ENCODE peak calls at places on chromosomes 7 and 10, in eight cellular contexts. One of them, this sample, is unnamed.

GRCh38 chr7:92720604-92721350 is 115.6 kb downstream of the CDK6 start:
- DNase-seq in A549: no peak
- DNase-seq in sigmoid colon: no peak
- DNase-seq in suprapubic skin: no peak
- DNase-seq in Peyer's patch: no peak
- DNase-seq in IMR-90: no peak
- DNase-seq in transverse colon: no peak
- DNase-seq in breast epithelium: no peak
- DNase-seq in this sample: no peak

GRCh38 chr10:62017141-62017870 is 115.8 kb downstream of the ARID5B start:
- DNase-seq in A549: no peak
- DNase-seq in sigmoid colon: no peak
- DNase-seq in suprapubic skin: no peak
- DNase-seq in Peyer's patch: no peak
- DNase-seq in IMR-90: no peak
- DNase-seq in transverse colon: no peak
- DNase-seq in breast epithelium: no peak
- DNase-seq in this sample: no peak

GRCh38 chr7:142006577-142006976 is 10.9 kb downstream of the MGAM start:
- DNase-seq in A549: no peak
- DNase-seq in sigmoid colon: no peak
- DNase-seq in suprapubic skin: no peak
- DNase-seq in Peyer's patch: no peak
- DNase-seq in IMR-90: no peak
- DNase-seq in transverse colon: no peak
- DNase-seq in breast epithelium: no peak
- DNase-seq in this sample: no peak

GRCh38 chr10:112161757-112162518 is 21.6 kb downstream of the GPAM start:
- DNase-seq in A549: no peak
- DNase-seq in sigmoid colon: no peak
- DNase-seq in suprapubic skin: no peak
- DNase-seq in Peyer's patch: no peak
- DNase-seq in IMR-90: no peak
- DNase-seq in transverse colon: no peak
- DNase-seq in breast epithelium: no peak
- DNase-seq in this sample: no peak

GRCh38 chr7:82542665-82543064 is 99.1 kb upstream of the CACNA2D1 start:
- DNase-seq in A549: no peak
- DNase-seq in sigmoid colon: no peak
- DNase-seq in suprapubic skin: no peak
- DNase-seq in Peyer's patch: no peak
- DNase-seq in IMR-90: peak; percentile 93
- DNase-seq in transverse colon: no peak
- DNase-seq in breast epithelium: no peak
- DNase-seq in this sample: no peak

GRCh38 chr10:111481271-111482073 is 404.6 kb downstream of the ADRA2A start:
- DNase-seq in A549: no peak
- DNase-seq in sigmoid colon: no peak
- DNase-seq in suprapubic skin: no peak
- DNase-seq in Peyer's patch: no peak
- DNase-seq in IMR-90: no peak
- DNase-seq in transverse colon: no peak
- DNase-seq in breast epithelium: no peak
- DNase-seq in this sample: no peak

GRCh38 chr7:131620673-131621609 is 64.5 kb upstream of the PODXL start:
- DNase-seq in A549: no peak
- DNase-seq in sigmoid colon: no peak
- DNase-seq in suprapubic skin: no peak
- DNase-seq in Peyer's patch: no peak
- DNase-seq in IMR-90: peak; percentile 72
- DNase-seq in transverse colon: no peak
- DNase-seq in breast epithelium: no peak
- DNase-seq in this sample: no peak

GRCh38 chr7:66356277-66356721 is 151.2 kb downstream of the TPST1 start:
- DNase-seq in A549: no peak
- DNase-seq in sigmoid colon: no peak
- DNase-seq in suprapubic skin: no peak
- DNase-seq in Peyer's patch: no peak
- DNase-seq in IMR-90: peak; percentile 85
- DNase-seq in transverse colon: peak; percentile 39
- DNase-seq in breast epithelium: no peak
- DNase-seq in this sample: no peak

GRCh38 chr10:127150136-127150535 is 46.3 kb downstream of the INSYN2A start:
- DNase-seq in A549: peak; percentile 8
- DNase-seq in sigmoid colon: no peak
- DNase-seq in suprapubic skin: no peak
- DNase-seq in Peyer's patch: no peak
- DNase-seq in IMR-90: peak; percentile 75
- DNase-seq in transverse colon: no peak
- DNase-seq in breast epithelium: no peak
- DNase-seq in this sample: no peak

GRCh38 chr10:121078672-121079102 is 227.5 kb downstream of the WDR11 start:
- DNase-seq in A549: no peak
- DNase-seq in sigmoid colon: no peak
- DNase-seq in suprapubic skin: peak; percentile 74
- DNase-seq in Peyer's patch: peak; percentile 67
- DNase-seq in IMR-90: no peak
- DNase-seq in transverse colon: peak; percentile 41
- DNase-seq in breast epithelium: peak; percentile 74
- DNase-seq in this sample: no peak

GRCh38 chr7:78605131-78605530 is 806.6 kb downstream of the PHTF2 start:
- DNase-seq in A549: no peak
- DNase-seq in sigmoid colon: no peak
- DNase-seq in suprapubic skin: no peak
- DNase-seq in Peyer's patch: no peak
- DNase-seq in IMR-90: peak; percentile 35
- DNase-seq in transverse colon: no peak
- DNase-seq in breast epithelium: no peak
- DNase-seq in this sample: no peak

GRCh38 chr10:78853864-78854263 is 214.9 kb upstream of the ZMIZ1 start:
- DNase-seq in A549: no peak
- DNase-seq in sigmoid colon: no peak
- DNase-seq in suprapubic skin: no peak
- DNase-seq in Peyer's patch: no peak
- DNase-seq in IMR-90: no peak
- DNase-seq in transverse colon: no peak
- DNase-seq in breast epithelium: no peak
- DNase-seq in this sample: no peak

GRCh38 chr7:17902599-17902998 is 37.7 kb downstream of the SNX13 start:
- DNase-seq in A549: no peak
- DNase-seq in sigmoid colon: no peak
- DNase-seq in suprapubic skin: no peak
- DNase-seq in Peyer's patch: no peak
- DNase-seq in IMR-90: no peak
- DNase-seq in transverse colon: no peak
- DNase-seq in breast epithelium: no peak
- DNase-seq in this sample: no peak

GRCh38 chr7:32093415-32094408 is 23.5 kb upstream of the PDE1C start:
- DNase-seq in A549: no peak
- DNase-seq in sigmoid colon: no peak
- DNase-seq in suprapubic skin: no peak
- DNase-seq in Peyer's patch: no peak
- DNase-seq in IMR-90: peak; percentile 82
- DNase-seq in transverse colon: no peak
- DNase-seq in breast epithelium: peak; percentile 94
- DNase-seq in this sample: no peak

GRCh38 chr10:110206988-110207804 is at the start of gene MXI1:
- DNase-seq in A549: peak; percentile 80
- DNase-seq in sigmoid colon: peak; percentile 87
- DNase-seq in suprapubic skin: peak; percentile 83
- DNase-seq in Peyer's patch: peak; percentile 85
- DNase-seq in IMR-90: peak; percentile 82
- DNase-seq in transverse colon: peak; percentile 90
- DNase-seq in breast epithelium: no peak
- DNase-seq in this sample: peak; percentile 8
- TF ChIP-seq POLR2A in A549: peak; percentile 22
- TF ChIP-seq POLR2A in sigmoid colon: peak; percentile 71
- TF ChIP-seq POLR2A in suprapubic skin: no peak
- TF ChIP-seq POLR2A in Peyer's patch: peak; percentile 91
- TF ChIP-seq POLR2A in IMR-90: no peak
- TF ChIP-seq POLR2A in transverse colon: peak; percentile 87
- TF ChIP-seq POLR2A in breast epithelium: no peak
- TF ChIP-seq POLR2A in this sample: no peak

DNA sequence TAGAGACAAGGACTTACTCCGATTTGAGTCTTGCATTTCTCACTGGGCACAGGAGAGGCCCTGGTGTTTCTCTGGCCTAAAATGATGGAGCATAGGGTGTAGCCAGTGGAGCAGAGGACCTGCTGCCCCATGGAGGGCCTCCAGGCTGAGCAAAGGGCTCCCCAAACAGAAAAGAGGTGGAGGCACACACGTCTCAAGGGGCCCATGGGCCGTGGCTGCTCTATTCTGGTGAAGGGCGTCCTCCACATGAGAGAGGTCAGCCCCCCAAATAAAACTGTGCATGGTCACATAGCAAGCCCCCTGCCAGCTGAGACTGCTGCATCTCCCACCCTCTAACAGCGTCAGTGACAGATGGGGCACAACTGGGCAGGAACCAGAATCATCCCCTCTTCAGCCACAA is 41.4 kb downstream of the MYO1G start:
- DNase-seq in A549: no peak
- DNase-seq in sigmoid colon: no peak
- DNase-seq in suprapubic skin: no peak
- DNase-seq in Peyer's patch: no peak
- DNase-seq in IMR-90: no peak
- DNase-seq in transverse colon: no peak
- DNase-seq in breast epithelium: no peak
- DNase-seq in this sample: no peak
- H3K9me3 ChIP-seq in A549: no peaks in the 10 kb centered on the region
- H3K9me3 ChIP-seq in sigmoid colon: no peaks in the 10 kb centered on the region
- H3K9me3 ChIP-seq in suprapubic skin: no peaks in the 10 kb centered on the region
- H3K9me3 ChIP-seq in Peyer's patch: no peaks in the 10 kb centered on the region
- H3K9me3 ChIP-seq in IMR-90: no peaks in the 10 kb centered on the region
- H3K9me3 ChIP-seq in transverse colon: no peaks in the 10 kb centered on the region
- H3K9me3 ChIP-seq in breast epithelium: no peaks in the 10 kb centered on the region
- H3K9me3 ChIP-seq in this sample: no peaks in the 10 kb centered on the region

GRCh38 chr10:51656467-51656866 is 42.9 kb downstream of the CSTF2T start:
- DNase-seq in A549: no peak
- DNase-seq in sigmoid colon: no peak
- DNase-seq in suprapubic skin: no peak
- DNase-seq in Peyer's patch: no peak
- DNase-seq in IMR-90: no peak
- DNase-seq in transverse colon: no peak
- DNase-seq in breast epithelium: no peak
- DNase-seq in this sample: no peak
- TF ChIP-seq POLR2A in A549: no peak
- TF ChIP-seq POLR2A in sigmoid colon: no peak
- TF ChIP-seq POLR2A in suprapubic skin: no peak
- TF ChIP-seq POLR2A in Peyer's patch: no peak
- TF ChIP-seq POLR2A in IMR-90: no peak
- TF ChIP-seq POLR2A in transverse colon: no peak
- TF ChIP-seq POLR2A in breast epithelium: no peak
- TF ChIP-seq POLR2A in this sample: no peak

DNA sequence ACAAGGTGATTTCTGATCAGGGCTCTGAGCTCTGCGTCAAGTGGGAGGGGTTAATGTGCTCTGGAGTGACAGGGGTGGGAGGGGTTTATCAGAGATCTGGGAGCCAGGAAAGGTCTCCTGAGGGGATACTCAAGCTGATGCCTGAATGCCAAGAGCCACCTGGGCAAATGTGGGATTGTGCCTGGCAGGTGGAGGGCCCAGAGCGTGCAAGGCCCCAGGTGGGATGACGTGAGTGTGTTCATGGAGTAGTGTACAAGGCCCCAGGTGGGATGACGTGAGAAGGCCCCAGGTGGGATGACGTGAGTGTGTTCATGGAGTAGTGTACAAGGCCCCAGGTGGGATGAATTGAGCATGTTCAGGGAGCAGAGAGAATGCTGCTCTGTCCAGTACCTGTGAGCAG is 610.3 kb downstream of the PTPRN2 start:
- DNase-seq in A549: no peak
- DNase-seq in sigmoid colon: no peak
- DNase-seq in suprapubic skin: no peak
- DNase-seq in Peyer's patch: no peak
- DNase-seq in IMR-90: no peak
- DNase-seq in transverse colon: no peak
- DNase-seq in breast epithelium: no peak
- DNase-seq in this sample: no peak
- H3K9me3 ChIP-seq in A549: no peaks in the 10 kb centered on the region
- H3K9me3 ChIP-seq in sigmoid colon: no peaks in the 10 kb centered on the region
- H3K9me3 ChIP-seq in suprapubic skin: peaks cover 15% of the 10 kb centered on the region
- H3K9me3 ChIP-seq in Peyer's patch: peaks cover 20% of the 10 kb centered on the region
- H3K9me3 ChIP-seq in IMR-90: peaks cover 42% of the 10 kb centered on the region
- H3K9me3 ChIP-seq in transverse colon: peaks cover 14% of the 10 kb centered on the region
- H3K9me3 ChIP-seq in breast epithelium: peaks cover 35% of the 10 kb centered on the region
- H3K9me3 ChIP-seq in this sample: peaks cover 19% of the 10 kb centered on the region

DNA sequence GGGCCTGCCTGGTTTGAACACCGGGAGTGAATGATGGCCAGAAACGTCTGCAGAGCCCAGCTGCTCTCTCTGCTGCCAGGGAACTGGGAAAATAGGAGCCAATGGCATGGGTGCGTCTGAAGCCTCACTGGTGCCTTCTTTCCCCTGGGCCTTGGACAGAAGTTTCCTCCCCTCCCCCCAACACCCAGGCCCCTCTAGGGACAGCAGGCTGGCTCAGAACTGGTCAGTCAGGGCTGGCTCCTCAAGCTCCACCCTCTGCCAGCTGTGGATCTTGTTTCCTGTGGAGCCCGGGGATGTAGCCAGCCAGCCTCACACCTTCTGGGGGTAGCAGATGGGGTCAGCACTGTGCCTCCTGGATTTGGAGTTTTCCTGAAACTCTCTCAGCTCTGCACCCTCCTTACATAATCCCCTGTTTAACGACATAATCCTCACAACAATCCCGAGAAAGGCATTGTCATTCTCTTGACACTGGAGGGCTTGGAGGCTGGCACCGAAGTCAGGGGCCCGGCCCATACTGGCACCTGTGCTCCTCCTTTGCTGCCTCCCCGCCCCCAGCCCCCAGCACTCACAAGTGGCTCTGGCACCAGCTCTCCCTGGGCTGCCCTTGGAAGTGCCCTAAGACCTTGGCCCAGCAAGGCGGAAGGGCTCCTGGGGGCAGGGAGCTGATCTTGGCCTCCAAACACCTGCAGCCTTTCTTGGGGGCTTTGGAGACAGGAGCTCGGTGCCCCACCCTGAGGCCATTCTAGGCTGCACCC is 5.7 kb downstream of the LDB3 start:
- DNase-seq in A549: no peak
- DNase-seq in sigmoid colon: no peak
- DNase-seq in suprapubic skin: no peak
- DNase-seq in Peyer's patch: no peak
- DNase-seq in IMR-90: no peak
- DNase-seq in transverse colon: no peak
- DNase-seq in breast epithelium: no peak
- DNase-seq in this sample: no peak
- TF ChIP-seq POLR2A in A549: no peak
- TF ChIP-seq POLR2A in sigmoid colon: no peak
- TF ChIP-seq POLR2A in suprapubic skin: no peak
- TF ChIP-seq POLR2A in Peyer's patch: no peak
- TF ChIP-seq POLR2A in IMR-90: no peak
- TF ChIP-seq POLR2A in transverse colon: no peak
- TF ChIP-seq POLR2A in breast epithelium: no peak
- TF ChIP-seq POLR2A in this sample: no peak

GRCh38 chr7:68491523-68492358 is 1106.5 kb upstream of the AUTS2 start:
- DNase-seq in A549: no peak
- DNase-seq in sigmoid colon: no peak
- DNase-seq in suprapubic skin: no peak
- DNase-seq in Peyer's patch: no peak
- DNase-seq in IMR-90: no peak
- DNase-seq in transverse colon: no peak
- DNase-seq in breast epithelium: no peak
- DNase-seq in this sample: no peak
- H3K9me3 ChIP-seq in A549: no peaks in the 10 kb centered on the region
- H3K9me3 ChIP-seq in sigmoid colon: no peaks in the 10 kb centered on the region
- H3K9me3 ChIP-seq in suprapubic skin: no peaks in the 10 kb centered on the region
- H3K9me3 ChIP-seq in Peyer's patch: no peaks in the 10 kb centered on the region
- H3K9me3 ChIP-seq in IMR-90: peaks cover 19% of the 10 kb centered on the region
- H3K9me3 ChIP-seq in transverse colon: peaks cover 3% of the 10 kb centered on the region
- H3K9me3 ChIP-seq in breast epithelium: no peaks in the 10 kb centered on the region
- H3K9me3 ChIP-seq in this sample: no peaks in the 10 kb centered on the region

GRCh38 chr7:47578581-47579270 is 3.2 kb downstream of the TNS3 start:
- DNase-seq in A549: no peak
- DNase-seq in sigmoid colon: no peak
- DNase-seq in suprapubic skin: no peak
- DNase-seq in Peyer's patch: no peak
- DNase-seq in IMR-90: peak; percentile 66
- DNase-seq in transverse colon: no peak
- DNase-seq in breast epithelium: no peak
- DNase-seq in this sample: no peak
- TF ChIP-seq POLR2A in A549: no peak
- TF ChIP-seq POLR2A in sigmoid colon: no peak
- TF ChIP-seq POLR2A in suprapubic skin: no peak
- TF ChIP-seq POLR2A in Peyer's patch: no peak
- TF ChIP-seq POLR2A in IMR-90: no peak
- TF ChIP-seq POLR2A in transverse colon: no peak
- TF ChIP-seq POLR2A in breast epithelium: no peak
- TF ChIP-seq POLR2A in this sample: no peak